ENCODE peak calls at places on chromosome 5, in seven cellular contexts. X is coronary artery, E is left ventricle myocardium inferior, Q is hepatocyte, I is heart right ventricle, Z is pancreas, D is uterus. B is an unnamed sample.

GRCh38 chr5:91641730-91642350 is 258.7 kb upstream of the ARRDC3 start:
- DNase-seq in X (no peak), I (no peak), D (no peak), Z (no peak), Q (peak), E (no peak), B (peak)

GRCh38 chr5:138967806-138968448 is 92.8 kb upstream of the LRRTM2 start:
- DNase-seq in Z (peak), I (no peak), X (peak), D (no peak), E (no peak), Q (no peak), B (no peak)

GRCh38 chr5:119037496-119038215 is 33.2 kb upstream of the DMXL1 start:
- DNase-seq in Z (peak), I (no peak), Q (no peak), X (no peak), D (no peak), E (no peak), B (peak)

GRCh38 chr5:178356459-178356872 is 123.9 kb upstream of the PHYKPL start:
- DNase-seq in X (no peak), Z (no peak), D (no peak), Q (no peak), I (peak), E (peak), B (no peak)

GRCh38 chr5:83472508-83473343 is 1.2 kb downstream of the VCAN start:
- DNase-seq in D (peak), X (peak), E (peak), Q (peak), Z (peak), I (peak), B (peak)

GRCh38 chr5:178212241-178213002 is 8.1 kb downstream of the HNRNPAB start:
- DNase-seq in I (no peak), Z (no peak), X (no peak), Q (no peak), E (no peak), D (no peak), B (no peak)

GRCh38 chr5:68529581-68529980 is 314.0 kb downstream of the PIK3R1 start:
- DNase-seq in X (no peak), I (no peak), Q (no peak), E (no peak), Z (no peak), D (no peak), B (no peak)

GRCh38 chr5:155402927-155403645 is 389.5 kb downstream of the KIF4B start:
- DNase-seq in D (no peak), E (no peak), Z (no peak), X (no peak), Q (no peak), I (no peak), B (no peak)

GRCh38 chr5:16897284-16897704 is 38.8 kb downstream of the MYO10 start:
- DNase-seq in D (no peak), Z (no peak), E (no peak), I (no peak), Q (peak), X (no peak), B (peak)

GRCh38 chr5:96244696-96245095 is 188.4 kb downstream of the PCSK1 start:
- DNase-seq in E (no peak), Z (no peak), D (no peak), I (no peak), X (no peak), Q (no peak), B (no peak)

GRCh38 chr5:16467363-16468219 is 2.0 kb upstream of the ZNF622 start:
- DNase-seq in I (no peak), Z (no peak), Q (peak), X (no peak), E (no peak), D (no peak), B (peak)

GRCh38 chr5:147898875-147899401 is 7.4 kb downstream of the C5orf46 start:
- DNase-seq in E (no peak), D (no peak), Q (no peak), I (no peak), X (no peak), Z (no peak), B (peak)

GRCh38 chr5:159050408-159051091 is 49.2 kb downstream of the EBF1 start:
- DNase-seq in E (no peak), I (no peak), Z (no peak), X (no peak), Q (no peak), D (no peak), B (peak)

GRCh38 chr5:88805151-88805784 is 77.7 kb downstream of the MEF2C start:
- DNase-seq in Z (no peak), E (no peak), D (no peak), I (no peak), X (no peak), Q (no peak), B (no peak)

GRCh38 chr5:11801061-11801460 is 103.2 kb downstream of the CTNND2 start:
- DNase-seq in I (no peak), Q (no peak), X (no peak), D (no peak), Z (no peak), E (no peak), B (peak)

GRCh38 chr5:132313378-132313777 is 19.2 kb downstream of the SLC22A4 start:
- DNase-seq in X (no peak), I (no peak), Z (no peak), Q (no peak), D (no peak), E (no peak), B (no peak)

GRCh38 chr5:75055727-75056144 is 3.4 kb upstream of the GCNT4 start:
- DNase-seq in E (no peak), I (no peak), Q (no peak), D (no peak), Z (no peak), X (no peak), B (peak)

GRCh38 chr5:39376293-39376714 is 12.0 kb upstream of the C9 start:
- DNase-seq in Z (peak), Q (peak), E (no peak), D (peak), X (no peak), I (no peak), B (peak)

GRCh38 chr5:143887901-143888648 is 76.1 kb downstream of the HMHB1 start:
- DNase-seq in D (no peak), E (no peak), Z (no peak), X (no peak), Q (no peak), I (no peak), B (peak)

GRCh38 chr5:156042726-156043125 is 284.2 kb upstream of the SGCD start:
- DNase-seq in X (no peak), E (no peak), Q (no peak), D (no peak), I (no peak), Z (no peak), B (no peak)

GRCh38 chr5:90461303-90461702 is 13.3 kb downstream of the MBLAC2 start:
- DNase-seq in Z (no peak), E (no peak), I (no peak), D (no peak), Q (no peak), X (no peak), B (no peak)

GRCh38 chr5:3201941-3202340 is 393.7 kb upstream of the IRX1 start:
- DNase-seq in D (no peak), I (no peak), Q (no peak), E (no peak), Z (no peak), X (peak), B (no peak)

GRCh38 chr5:179368016-179368805 is 22.9 kb upstream of the ADAMTS2 start:
- DNase-seq in I (no peak), D (no peak), E (no peak), X (no peak), Z (no peak), Q (no peak), B (no peak)

GRCh38 chr5:14226554-14226953 is 83.4 kb downstream of the TRIO start:
- DNase-seq in X (no peak), I (no peak), Q (no peak), E (no peak), D (no peak), Z (no peak), B (no peak)

GRCh38 chr5:64766105-64766504 is 2.4 kb downstream of the SREK1IP1 start:
- DNase-seq in X (no peak), I (no peak), D (no peak), E (no peak), Q (peak), Z (no peak), B (no peak)

GRCh38 chr5:170611446-170612088 is 107.7 kb downstream of the KCNIP1 start:
- DNase-seq in Z (no peak), X (no peak), E (no peak), D (no peak), I (no peak), Q (peak), B (peak)

GRCh38 chr5:150469718-150470470 is 20.4 kb upstream of the RPS14 start:
- DNase-seq in Z (no peak), E (no peak), I (no peak), Q (peak), X (no peak), D (no peak), B (peak)

GRCh38 chr5:160938532-160938931 is 86.5 kb upstream of the ATP10B start:
- DNase-seq in I (no peak), X (no peak), E (no peak), Q (no peak), D (no peak), Z (peak), B (no peak)

GRCh38 chr5:115166744-115167393 is 2.8 kb downstream of the TRIM36 start:
- DNase-seq in I (no peak), X (no peak), Q (no peak), E (no peak), D (no peak), Z (no peak), B (no peak)

DNA sequence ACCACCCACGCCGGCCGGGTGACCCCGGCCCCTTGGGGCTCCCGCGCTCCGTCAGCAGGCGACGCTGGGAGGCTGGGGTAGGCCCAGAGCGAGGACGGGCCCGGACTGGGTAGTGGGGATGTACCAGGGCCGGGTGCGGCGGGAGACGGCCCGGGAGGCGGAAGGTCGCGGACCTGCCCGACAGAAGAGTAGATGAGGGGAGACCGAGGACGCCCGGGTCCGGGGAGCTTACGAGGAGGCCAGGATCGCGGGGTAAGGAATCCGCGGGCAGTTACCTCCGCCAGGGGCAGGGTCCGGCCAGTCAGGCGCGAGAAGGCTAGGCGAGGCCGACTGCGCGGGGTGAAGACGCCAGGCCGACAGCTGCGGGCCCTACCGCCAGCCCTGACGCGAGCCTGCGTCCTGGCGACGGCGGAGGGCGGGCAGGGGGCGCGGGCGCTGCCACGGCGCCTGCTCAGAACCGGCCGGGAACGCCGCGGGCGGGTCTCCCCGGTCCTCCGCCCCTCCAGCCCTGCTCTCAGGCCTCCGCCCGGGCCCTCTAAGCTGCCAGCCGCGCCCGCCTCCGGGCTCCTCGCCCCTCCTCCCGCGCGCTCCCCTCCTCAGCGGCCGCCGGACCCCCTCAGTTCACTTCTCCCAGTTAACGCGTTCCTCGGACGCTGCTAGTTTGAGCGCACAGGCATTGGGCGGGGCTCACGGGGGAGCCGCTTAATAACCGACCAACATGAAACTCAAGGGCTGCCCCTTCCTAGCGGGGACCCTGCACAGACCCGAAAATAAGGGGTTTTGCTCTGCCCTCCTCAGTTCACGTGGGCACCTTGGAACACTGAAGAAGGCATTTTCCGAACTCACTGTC is at the start of gene CPLANE1:
- DNase-seq in I (peak), E (peak), X (peak), Z (peak), Q (peak), D (peak), B (peak)
- TF ChIP-seq CTCF in I (no peak), E (peak), X (no peak), Z (no peak), Q (peak), D (no peak), B (no peak)

GRCh38 chr5:123810253-123810652 is 298.3 kb downstream of the CSNK1G3 start:
- DNase-seq in Z (no peak), D (no peak), I (peak), E (peak), X (no peak), Q (peak), B (no peak)
- H3K4me3 ChIP-seq in Z (no peak), D (no peak), I (no peak), E (no peak), X (no peak), Q (no peak), B (no peak)

DNA sequence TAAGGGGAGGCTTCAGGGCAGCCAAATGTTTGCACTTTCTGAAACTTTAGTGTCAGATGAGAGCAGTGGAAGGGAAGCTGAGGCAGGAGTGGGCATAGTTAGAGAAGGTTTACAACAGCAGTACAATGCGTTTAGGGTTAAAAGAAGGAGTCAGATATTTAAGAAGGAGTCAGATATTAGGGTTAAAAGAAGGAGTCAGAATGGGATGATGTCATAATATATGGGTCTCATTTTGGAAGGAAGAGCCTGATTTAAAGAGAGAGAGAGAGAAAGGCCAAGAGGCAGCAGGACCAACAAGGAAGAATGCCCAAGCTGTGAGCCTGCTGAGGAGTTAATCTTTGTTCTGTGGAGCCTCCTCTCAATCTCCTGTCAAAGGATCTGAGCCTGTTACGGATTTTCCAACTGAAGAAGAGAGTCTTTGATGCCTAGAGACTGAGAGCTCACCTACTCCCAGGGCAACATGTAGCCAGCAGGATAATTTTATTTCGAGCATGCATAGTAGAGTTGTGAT is 9.5 kb downstream of the ISL1 start:
- DNase-seq in Z (no peak), Q (no peak), I (no peak), X (no peak), E (no peak), D (no peak), B (no peak)
- TF ChIP-seq CTCF in Z (no peak), Q (no peak), I (no peak), X (no peak), E (no peak), D (no peak), B (no peak)

GRCh38 chr5:171999877-172000276 is 6.6 kb downstream of the FBXW11 start:
- DNase-seq in Q (no peak), E (no peak), X (no peak), Z (no peak), I (no peak), D (no peak), B (no peak)

GRCh38 chr5:171997011-171997410 is 9.4 kb downstream of the FBXW11 start:
- DNase-seq in X (no peak), D (no peak), Z (no peak), E (no peak), I (no peak), Q (no peak), B (no peak)

GRCh38 chr5:172002310-172002709 is 4.1 kb downstream of the FBXW11 start:
- DNase-seq in D (no peak), E (no peak), I (no peak), Q (no peak), Z (no peak), X (no peak), B (peak)

GRCh38 chr5:172002840-172003512 is 3.5 kb downstream of the FBXW11 start:
- DNase-seq in X (no peak), Z (no peak), I (no peak), D (no peak), Q (no peak), E (no peak), B (no peak)

GRCh38 chr5:171999100-171999499 is 7.3 kb downstream of the FBXW11 start:
- DNase-seq in E (no peak), X (no peak), Z (no peak), I (no peak), D (no peak), Q (no peak), B (no peak)
- H3K4me3 ChIP-seq in E (no peak), X (no peak), Z (no peak), I (no peak), D (no peak), Q (no peak), B (no peak)

B was measured in astrocyte of the spinal cord.